ENCODE peak calls at places on chromosomes 11 and 22, in five cellular contexts. W is psoas muscle, R is Peyer's patch, B is heart left ventricle, N is breast epithelium. F is an unnamed sample. For H3K27me3, the result is how much of the 10 kb centered on the place peaks cover.

GRCh38 chr11:43825217-43825816 is 55.3 kb upstream of the ALKBH3 start:
- DNase-seq in W (no peak), N (no peak), B (no peak), R (no peak), F (no peak)

GRCh38 chr11:34516247-34517040 is 2.9 kb upstream of the ELF5 start:
- DNase-seq in R (no peak), W (no peak), N (no peak), B (no peak), F (no peak)

GRCh38 chr11:80727315-80727714 is 1286.5 kb upstream of the TENM4 start:
- DNase-seq in R (no peak), N (no peak), B (no peak), W (no peak), F (peak)

GRCh38 chr11:35815556-35816315 is 128.1 kb upstream of the LDLRAD3 start:
- DNase-seq in R (no peak), B (peak), N (no peak), W (no peak), F (no peak)

GRCh38 chr11:46686886-46687810 is 13.3 kb downstream of the ARHGAP1 start:
- DNase-seq in W (no peak), R (no peak), N (peak), B (no peak), F (no peak)

GRCh38 chr11:134223066-134223465 is 701 bp downstream of the NCAPD3 start:
- DNase-seq in W (no peak), R (no peak), B (no peak), N (no peak), F (no peak)

GRCh38 chr11:68383976-68384501 is 71.6 kb downstream of the LRP5 start:
- DNase-seq in R (peak), N (no peak), W (peak), B (peak), F (no peak)

GRCh38 chr11:76270387-76270786 is 64.1 kb upstream of the WNT11 start:
- DNase-seq in B (no peak), N (peak), R (no peak), W (no peak), F (no peak)

GRCh38 chr11:45658292-45658991 is 7.0 kb downstream of the CHST1 start:
- DNase-seq in B (peak), W (peak), R (peak), N (no peak), F (no peak)

GRCh38 chr22:38162881-38163843 is 18.5 kb downstream of the PLA2G6 start:
- DNase-seq in B (no peak), R (no peak), N (no peak), W (no peak), F (no peak)

GRCh38 chr11:110095554-110095953 is 2.4 kb downstream of the ZC3H12C start:
- DNase-seq in B (no peak), R (no peak), W (no peak), N (peak), F (no peak)

GRCh38 chr11:61780581-61781162 is 11.7 kb downstream of the TMEM258 start:
- DNase-seq in B (no peak), W (no peak), R (no peak), N (no peak), F (no peak)

GRCh38 chr11:70268526-70268925 is 2.0 kb upstream of the PPFIA1 start:
- DNase-seq in N (no peak), R (no peak), B (no peak), W (no peak), F (no peak)

GRCh38 chr11:133228406-133229330 is 303.6 kb downstream of the OPCML start:
- DNase-seq in R (no peak), N (no peak), B (no peak), W (peak), F (no peak)

GRCh38 chr11:78926633-78927347 is 352.1 kb upstream of the NARS2 start:
- DNase-seq in B (no peak), W (no peak), N (no peak), R (no peak), F (no peak)

GRCh38 chr11:76225122-76225584 is 18.9 kb upstream of the WNT11 start:
- DNase-seq in B (no peak), W (peak), N (no peak), R (no peak), F (no peak)

GRCh38 chr11:111697910-111698309 is 68.3 kb downstream of the PPP2R1B start:
- DNase-seq in W (no peak), R (no peak), B (no peak), N (no peak), F (peak)

GRCh38 chr11:11558826-11559225 is 63.0 kb downstream of the GALNT18 start:
- DNase-seq in N (no peak), B (no peak), R (no peak), W (no peak), F (no peak)

GRCh38 chr11:92415246-92415645 is 190.6 kb downstream of the FAT3 start:
- DNase-seq in W (no peak), N (peak), R (no peak), B (no peak), F (no peak)

GRCh38 chr11:1029686-1030085 is 6.8 kb downstream of the MUC6 start:
- DNase-seq in R (no peak), N (no peak), B (no peak), W (no peak), F (no peak)

GRCh38 chr11:121933694-121934093 is 182.3 kb downstream of the BLID start:
- DNase-seq in R (no peak), N (no peak), B (no peak), W (no peak), F (no peak)

GRCh38 chr11:32991427-32991826 is 24.3 kb upstream of the DEPDC7 start:
- DNase-seq in W (no peak), N (no peak), B (no peak), R (no peak), F (no peak)

GRCh38 chr11:65434667-65435179 is 12.1 kb downstream of the NEAT1 start:
- DNase-seq in N (peak), B (no peak), R (peak), W (no peak), F (no peak)

GRCh38 chr22:33779243-33779642 is 141.0 kb downstream of the LARGE1 start:
- DNase-seq in R (no peak), W (no peak), B (no peak), N (no peak), F (no peak)

GRCh38 chr11:13577881-13578280 is 82.1 kb upstream of the PTH start:
- DNase-seq in R (no peak), B (no peak), N (no peak), W (no peak), F (no peak)

GRCh38 chr11:75450826-75451783 is 18.1 kb upstream of the KLHL35 start:
- DNase-seq in R (no peak), B (no peak), N (no peak), W (no peak), F (no peak)

GRCh38 chr11:70186420-70186819 is 16.7 kb upstream of the FADD start:
- DNase-seq in B (no peak), W (no peak), N (no peak), R (no peak), F (no peak)

GRCh38 chr22:19960491-19961200 is 19.0 kb upstream of the TXNRD2 start:
- DNase-seq in W (peak), N (no peak), R (no peak), B (no peak), F (no peak)

GRCh38 chr22:36595968-36596367 is 67.0 kb upstream of the EIF3D start:
- DNase-seq in R (no peak), B (no peak), N (no peak), W (no peak), F (no peak)

GRCh38 chr11:85685820-85686459 is at the start of gene CCDC89:
- DNase-seq in R (no peak), W (peak), N (peak), B (peak), F (no peak)

GRCh38 chr11:79582434-79582833 is 141.6 kb upstream of the TENM4 start:
- DNase-seq in B (no peak), N (no peak), W (no peak), R (no peak), F (no peak)

GRCh38 chr11:64619811-64620285 is 28.8 kb downstream of the SLC22A12 start:
- DNase-seq in B (peak), W (peak), R (no peak), N (no peak), F (no peak)

GRCh38 chr11:35373284-35373933 is 45.9 kb downstream of the SLC1A2 start:
- DNase-seq in W (no peak), R (no peak), B (no peak), N (no peak), F (no peak)

GRCh38 chr11:22666700-22667439 is 459 bp downstream of the GAS2 start:
- DNase-seq in B (peak), W (peak), R (no peak), N (no peak), F (peak)

GRCh38 chr22:35630387-35630793 is 13.3 kb upstream of the MB start:
- DNase-seq in W (no peak), B (no peak), N (no peak), R (no peak), F (no peak)

GRCh38 chr11:106072804-106073203 is 4.3 kb downstream of the KBTBD3 start:
- DNase-seq in W (no peak), B (no peak), R (no peak), N (no peak), F (no peak)

DNA sequence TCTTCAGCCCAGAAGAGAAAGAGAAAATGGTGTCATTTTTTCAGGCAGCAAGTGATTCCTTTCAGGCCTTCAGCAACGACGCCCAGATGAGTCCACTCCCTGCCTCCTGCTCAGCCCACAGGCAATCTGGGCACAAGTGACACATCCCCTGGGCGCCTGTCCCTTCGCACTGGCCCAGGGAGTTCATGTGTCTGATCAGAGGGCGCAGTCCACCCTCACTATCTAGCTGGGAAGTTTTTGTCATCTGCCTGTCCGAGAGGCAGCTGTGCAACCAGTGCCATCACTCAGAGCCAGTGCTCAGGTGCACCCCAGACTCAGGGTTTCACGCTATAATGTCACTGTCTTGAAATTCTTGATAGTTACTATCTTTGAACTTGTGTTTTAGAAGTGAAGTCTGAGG is 1.4 kb upstream of the KCNQ1OT1 start:
- DNase-seq in N (no peak), W (no peak), R (no peak), B (no peak), F (no peak)
- H3K27me3 ChIP-seq in N (under half), W (under half), R (under half), B (under half), F (under half)

GRCh38 chr11:90310210-90310609 is 87.4 kb upstream of the CHORDC1 start:
- DNase-seq in W (no peak), B (no peak), R (no peak), N (no peak), F (no peak)
- TF ChIP-seq CTCF in W (no peak), B (no peak), R (no peak), N (no peak), F (no peak)

DNA sequence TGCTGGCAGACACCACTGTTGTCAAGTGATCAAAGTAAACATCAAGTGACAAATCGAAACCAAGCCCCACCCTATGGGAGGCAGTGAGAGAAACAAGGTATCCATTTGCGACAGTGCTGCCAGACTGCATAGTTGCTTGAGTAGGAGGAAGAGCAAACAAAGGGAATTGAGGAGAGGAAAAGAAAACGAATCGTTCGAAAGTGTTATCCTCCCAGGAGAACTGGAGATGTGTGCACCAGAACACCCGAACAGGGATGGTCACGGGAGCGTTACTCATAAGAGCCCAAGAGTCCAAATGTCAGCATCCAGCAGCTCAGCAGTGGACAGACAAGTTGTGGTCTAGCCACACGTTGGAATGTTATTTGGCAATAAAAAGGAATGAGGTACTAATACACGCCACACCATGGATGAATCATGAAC is 58.4 kb upstream of the NUP50 start:
- DNase-seq in B (no peak), W (no peak), N (no peak), R (no peak), F (no peak)
- H3K4me3 ChIP-seq in B (no peak), W (no peak), N (no peak), R (no peak), F (no peak)

DNA sequence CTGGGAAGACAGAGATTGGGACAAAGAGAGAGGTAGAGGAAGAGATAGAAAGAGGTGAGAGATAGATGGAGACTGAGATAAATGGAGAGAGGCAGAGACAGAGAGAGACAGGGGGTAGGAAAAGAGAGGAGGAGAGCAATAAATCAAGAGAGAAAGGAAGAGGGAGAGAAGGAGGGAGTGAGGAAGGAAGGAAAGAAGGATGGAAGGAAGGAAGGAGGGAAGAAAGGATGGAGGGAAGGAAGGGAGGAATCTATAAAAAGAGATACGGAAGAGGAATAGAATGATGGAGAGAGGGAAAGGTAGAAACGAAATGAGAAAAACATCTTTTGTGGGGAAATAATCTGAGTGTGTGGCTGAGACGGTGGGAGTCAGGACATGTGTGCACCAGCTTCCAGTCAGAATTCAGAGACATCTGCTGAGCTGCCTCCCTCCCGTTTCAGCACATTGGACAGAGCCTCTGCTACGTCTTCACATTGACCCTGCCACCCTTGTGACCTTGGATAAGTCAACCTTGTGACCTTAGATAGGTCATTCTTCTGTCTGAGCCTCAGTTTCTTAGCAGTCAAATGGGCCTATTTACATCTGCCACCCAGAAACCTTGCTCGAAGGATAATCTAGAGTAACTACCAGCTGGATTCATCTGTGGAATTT is 417.8 kb downstream of the MIAT start:
- DNase-seq in W (no peak), B (no peak), R (no peak), N (no peak), F (no peak)
- H3K27me3 ChIP-seq in W (half or more), B (under half), R (under half), N (under half), F (under half)

GRCh38 chr11:40269865-40270264 is 1189.6 kb downstream of the LRRC4C start:
- DNase-seq in N (no peak), B (no peak), R (no peak), W (no peak), F (no peak)
- TF ChIP-seq CTCF in N (no peak), B (no peak), R (no peak), W (no peak), F (no peak)

F was measured in GM06990.